ENCODE peak calls at places on chromosomes 11 and 22, in seven cellular contexts. O, X, E, R, B, J and P are unnamed samples.

GRCh38 chr11:122180435-122180834 is 64.4 kb upstream of the BLID start:
- DNase-seq in O (no peak), X (peak; percentile 87), E (no peak), R (no peak), B (no peak), J (no peak), P (no peak)

GRCh38 chr11:73233704-73234402 is 15.8 kb downstream of the P2RY2 start:
- DNase-seq in O (no peak), X (no peak), E (no peak), R (no peak), B (peak; percentile 33), J (peak; percentile 65), P (no peak)

GRCh38 chr11:115905331-115905730 is 401.1 kb upstream of the CADM1 start:
- DNase-seq in O (no peak), X (no peak), E (no peak), R (no peak), B (no peak), J (no peak), P (no peak)

GRCh38 chr11:10818594-10818993 is 9.9 kb upstream of the EIF4G2 start:
- DNase-seq in O (no peak), X (no peak), E (no peak), R (no peak), B (no peak), J (no peak), P (no peak)

GRCh38 chr22:39900306-39901227 is at the start of gene GRAP2:
- DNase-seq in O (no peak), X (no peak), E (no peak), R (no peak), B (no peak), J (no peak), P (no peak)

GRCh38 chr11:65439331-65440181 is 17.0 kb downstream of the NEAT1 start:
- DNase-seq in O (no peak), X (peak; percentile 32), E (peak; percentile 19), R (peak; percentile 24), B (no peak), J (no peak), P (peak; percentile 79)

GRCh38 chr11:94544832-94545640 is 1.3 kb downstream of the FUT4 start:
- DNase-seq in O (peak; percentile 51), X (no peak), E (no peak), R (peak; percentile 54), B (no peak), J (peak; percentile 81), P (no peak)

GRCh38 chr11:62409831-62410230 is 9.0 kb upstream of the SCGB1A1 start:
- DNase-seq in O (no peak), X (no peak), E (no peak), R (no peak), B (no peak), J (no peak), P (no peak)

GRCh38 chr11:75576445-75577049 is 14.5 kb downstream of the SERPINH1 start:
- DNase-seq in O (peak; percentile 75), X (peak; percentile 34), E (peak; percentile 70), R (peak; percentile 48), B (no peak), J (no peak), P (no peak)

GRCh38 chr11:33444835-33445594 is 187.8 kb downstream of the HIPK3 start:
- DNase-seq in O (no peak), X (peak; percentile 12), E (no peak), R (no peak), B (no peak), J (no peak), P (peak; percentile 57)

GRCh38 chr11:8281266-8281665 is 17.6 kb upstream of the LMO1 start:
- DNase-seq in O (no peak), X (no peak), E (no peak), R (no peak), B (no peak), J (no peak), P (no peak)

GRCh38 chr11:118060879-118061278 is 16.0 kb upstream of the TMPRSS4 start:
- DNase-seq in O (no peak), X (no peak), E (no peak), R (no peak), B (no peak), J (peak; percentile 74), P (no peak)

GRCh38 chr11:117705866-117706265 is 91.2 kb downstream of the DSCAML1 start:
- DNase-seq in O (no peak), X (no peak), E (no peak), R (no peak), B (no peak), J (no peak), P (no peak)

GRCh38 chr11:70144262-70144661 is 58.8 kb upstream of the FADD start:
- DNase-seq in O (no peak), X (no peak), E (no peak), R (no peak), B (no peak), J (no peak), P (no peak)

GRCh38 chr11:60485987-60486386 is 6.6 kb upstream of the MS4A12 start:
- DNase-seq in O (peak; percentile 73), X (peak; percentile 17), E (no peak), R (peak; percentile 29), B (peak; percentile 39), J (no peak), P (no peak)

GRCh38 chr22:39522567-39523300 is 2.4 kb downstream of the ATF4 start:
- DNase-seq in O (no peak), X (peak; percentile 43), E (no peak), R (peak; percentile 56), B (peak; percentile 19), J (no peak), P (no peak)

GRCh38 chr11:28384418-28384817 is 276.2 kb downstream of the METTL15 start:
- DNase-seq in O (no peak), X (no peak), E (no peak), R (no peak), B (no peak), J (no peak), P (no peak)

GRCh38 chr11:70328556-70328955 is 58.1 kb downstream of the PPFIA1 start:
- DNase-seq in O (no peak), X (no peak), E (no peak), R (no peak), B (no peak), J (no peak), P (no peak)

GRCh38 chr22:19933328-19934241 is 8.0 kb upstream of the COMT start:
- DNase-seq in O (no peak), X (no peak), E (no peak), R (no peak), B (no peak), J (no peak), P (no peak)

GRCh38 chr11:73346186-73346935 is 29.8 kb upstream of the RELT start:
- DNase-seq in O (no peak), X (no peak), E (no peak), R (no peak), B (no peak), J (no peak), P (no peak)

GRCh38 chr11:92861641-92862040 is 107.8 kb upstream of the MTNR1B start:
- DNase-seq in O (peak; percentile 59), X (no peak), E (no peak), R (no peak), B (no peak), J (no peak), P (no peak)

GRCh38 chr11:112004389-112004788 is 20.8 kb upstream of the DLAT start:
- DNase-seq in O (peak; percentile 68), X (no peak), E (no peak), R (no peak), B (peak; percentile 28), J (no peak), P (no peak)

GRCh38 chr11:61833926-61834277 is 5.8 kb downstream of the FADS2 start:
- DNase-seq in O (peak; percentile 56), X (no peak), E (no peak), R (no peak), B (no peak), J (no peak), P (no peak)

DNA sequence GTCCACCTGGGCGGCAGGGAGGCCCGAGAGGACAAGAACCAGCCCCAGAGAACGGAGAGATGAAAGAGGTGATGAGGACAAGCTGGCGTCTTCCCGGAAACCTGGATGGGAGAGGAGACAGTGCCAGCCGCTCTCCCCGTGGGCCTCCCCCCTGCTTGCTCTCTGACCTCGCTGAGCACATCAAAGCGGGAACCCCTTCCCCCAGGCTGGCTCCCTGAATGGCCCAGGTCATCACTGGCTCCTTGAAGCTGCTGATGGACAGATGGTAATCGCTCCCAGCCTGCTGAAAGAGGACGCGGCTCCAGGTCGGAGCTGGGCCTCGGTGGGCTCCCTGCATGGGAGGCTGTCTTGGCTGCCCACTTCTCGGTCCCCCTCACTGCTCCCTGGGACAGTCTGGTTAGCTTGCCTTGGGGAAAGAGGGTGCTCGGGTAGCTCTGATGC is 18.4 kb downstream of the RPUSD4 start:
- DNase-seq in O (no peak), X (no peak), E (no peak), R (no peak), B (no peak), J (no peak), P (no peak)
- TF ChIP-seq CTCF in O (no peak), X (no peak), E (no peak), R (no peak), B (no peak), J (no peak), P (no peak)

DNA sequence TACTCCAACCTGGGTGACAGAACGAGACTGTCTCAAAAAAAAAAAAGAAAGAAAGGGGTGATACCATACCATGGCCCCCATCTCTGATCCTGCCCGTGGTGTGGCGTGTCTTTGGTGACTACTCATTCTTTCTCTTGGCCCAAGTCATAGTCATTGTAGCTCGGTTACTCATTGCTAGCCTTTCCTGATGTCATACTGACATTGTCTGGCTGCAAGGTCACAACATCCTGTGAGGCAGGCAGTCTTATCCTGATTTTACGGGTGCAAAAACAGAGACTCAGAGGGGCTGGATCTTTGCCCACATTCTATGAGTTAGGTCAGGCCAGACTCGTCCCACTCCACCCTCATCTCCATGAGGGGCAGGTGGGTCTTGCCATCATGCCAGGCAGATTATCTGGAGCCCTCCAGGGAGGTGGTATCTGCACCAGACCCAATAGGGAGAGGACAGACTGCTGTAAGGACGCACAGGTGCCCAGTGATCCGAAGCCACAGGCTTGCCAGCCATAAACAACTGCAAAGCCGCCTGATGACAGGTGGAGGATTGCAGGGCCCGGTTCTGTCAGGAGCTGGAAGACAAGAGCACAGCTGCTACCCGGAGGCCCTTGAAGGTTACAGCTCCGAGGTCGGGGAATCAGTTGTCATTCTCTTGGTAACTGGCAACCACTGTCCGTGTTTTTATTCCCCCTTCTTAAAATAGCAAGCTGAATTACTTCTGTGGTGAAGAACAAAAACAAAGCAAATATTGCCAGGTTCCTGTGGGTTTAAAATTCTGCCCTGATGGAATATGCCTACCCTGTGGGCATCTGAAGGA is 13.8 kb downstream of the TOM1 start:
- DNase-seq in O (no peak), X (peak; percentile 93), E (peak; percentile 42), R (peak; percentile 24), B (no peak), J (peak; percentile 72), P (no peak)
- H3K4me3 ChIP-seq in O (no peak overlapping the region), X (no peak overlapping the region), E (no peak overlapping the region), R (no peak overlapping the region), B (no peak overlapping the region), J (no peak overlapping the region), P (no peak overlapping the region)

GRCh38 chr11:64181506-64182411 is 4.2 kb upstream of the STIP1 start:
- DNase-seq in O (peak; percentile 83), X (peak; percentile 95), E (peak; percentile 75), R (peak; percentile 93), B (peak; percentile 88), J (peak; percentile 96), P (peak; percentile 98)
- TF ChIP-seq POLR2AphosphoS5 in O (peak; percentile 57), X (peak; percentile 83), E (peak; percentile 67), R (peak; percentile 97), B (peak; percentile 96), J (peak; percentile 35), P (peak; percentile 100)

DNA sequence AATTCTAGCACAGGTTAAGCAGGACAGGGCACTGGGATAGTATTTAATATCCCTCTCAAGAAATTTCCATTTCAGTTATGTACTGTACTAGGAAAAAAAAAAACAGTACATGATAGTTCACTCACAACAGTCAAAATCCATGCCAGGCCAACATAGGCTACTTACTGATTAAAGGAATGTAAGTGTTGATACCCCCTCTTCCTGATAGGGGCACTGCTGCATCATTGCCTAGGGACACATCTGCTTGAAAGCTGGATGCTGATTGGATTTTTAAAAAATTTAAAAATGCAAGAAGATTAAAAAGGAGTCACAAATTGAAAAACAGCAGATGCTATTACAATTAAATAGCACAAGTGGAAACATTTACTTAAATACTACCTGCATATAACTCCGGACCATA is 43.4 kb downstream of the APOL5 start:
- DNase-seq in O (peak; percentile 43), X (peak; percentile 26), E (no peak), R (no peak), B (peak; percentile 49), J (no peak), P (no peak)
- TF ChIP-seq CTCF in O (peak; percentile 58), X (peak; percentile 20), E (no peak), R (no peak), B (peak; percentile 47), J (no peak), P (peak; percentile 32)